ENCODE peak calls at places on chromosomes 6 and 20, in nine cellular contexts. One of them, this sample, is unnamed.

GRCh38 chr20:31517373-31517772 is 3.1 kb downstream of the HM13 start:
- DNase-seq in fibroblast of pulmonary artery: peak
- DNase-seq in cardiac fibroblast: peak
- DNase-seq in type B pancreatic cell: no peak
- DNase-seq in IMR-90: peak
- DNase-seq in osteocyte: no peak
- DNase-seq in MCF 10A: peak
- DNase-seq in BJ: no peak
- DNase-seq in Peyer's patch: peak
- DNase-seq in this sample: peak

GRCh38 chr6:26475823-26476729 is 18.3 kb downstream of the BTN2A1 start:
- DNase-seq in fibroblast of pulmonary artery: peak
- DNase-seq in cardiac fibroblast: peak
- DNase-seq in type B pancreatic cell: no peak
- DNase-seq in IMR-90: peak
- DNase-seq in osteocyte: no peak
- DNase-seq in MCF 10A: no peak
- DNase-seq in BJ: no peak
- DNase-seq in Peyer's patch: no peak
- DNase-seq in this sample: no peak

GRCh38 chr6:148959008-148959407 is 212.2 kb downstream of the UST start:
- DNase-seq in fibroblast of pulmonary artery: no peak
- DNase-seq in cardiac fibroblast: no peak
- DNase-seq in type B pancreatic cell: no peak
- DNase-seq in IMR-90: no peak
- DNase-seq in osteocyte: no peak
- DNase-seq in MCF 10A: no peak
- DNase-seq in BJ: no peak
- DNase-seq in Peyer's patch: no peak
- DNase-seq in this sample: no peak

GRCh38 chr6:163338671-163339405 is 75.7 kb upstream of the QKI start:
- DNase-seq in fibroblast of pulmonary artery: peak
- DNase-seq in cardiac fibroblast: peak
- DNase-seq in type B pancreatic cell: no peak
- DNase-seq in IMR-90: peak
- DNase-seq in osteocyte: no peak
- DNase-seq in MCF 10A: no peak
- DNase-seq in BJ: no peak
- DNase-seq in Peyer's patch: no peak
- DNase-seq in this sample: no peak

GRCh38 chr6:1324926-1325325 is 13.0 kb downstream of the FOXQ1 start:
- DNase-seq in fibroblast of pulmonary artery: no peak
- DNase-seq in cardiac fibroblast: no peak
- DNase-seq in type B pancreatic cell: no peak
- DNase-seq in IMR-90: no peak
- DNase-seq in osteocyte: no peak
- DNase-seq in MCF 10A: no peak
- DNase-seq in BJ: no peak
- DNase-seq in Peyer's patch: no peak
- DNase-seq in this sample: no peak

GRCh38 chr20:23641936-23642751 is 4.4 kb upstream of the CST3 start:
- DNase-seq in fibroblast of pulmonary artery: peak
- DNase-seq in cardiac fibroblast: peak
- DNase-seq in type B pancreatic cell: no peak
- DNase-seq in IMR-90: peak
- DNase-seq in osteocyte: peak
- DNase-seq in MCF 10A: peak
- DNase-seq in BJ: peak
- DNase-seq in Peyer's patch: no peak
- DNase-seq in this sample: no peak

GRCh38 chr6:106512048-106512957 is 117.0 kb downstream of the RTN4IP1 start:
- DNase-seq in fibroblast of pulmonary artery: peak
- DNase-seq in cardiac fibroblast: peak
- DNase-seq in type B pancreatic cell: no peak
- DNase-seq in IMR-90: no peak
- DNase-seq in osteocyte: no peak
- DNase-seq in MCF 10A: peak
- DNase-seq in BJ: no peak
- DNase-seq in Peyer's patch: peak
- DNase-seq in this sample: peak

GRCh38 chr6:105111871-105112270 is 67.9 kb downstream of the POPDC3 start:
- DNase-seq in fibroblast of pulmonary artery: no peak
- DNase-seq in cardiac fibroblast: no peak
- DNase-seq in type B pancreatic cell: no peak
- DNase-seq in IMR-90: no peak
- DNase-seq in osteocyte: no peak
- DNase-seq in MCF 10A: no peak
- DNase-seq in BJ: no peak
- DNase-seq in Peyer's patch: no peak
- DNase-seq in this sample: no peak

GRCh38 chr6:111685058-111685457 is 79.4 kb upstream of the TRAF3IP2 start:
- DNase-seq in fibroblast of pulmonary artery: no peak
- DNase-seq in cardiac fibroblast: no peak
- DNase-seq in type B pancreatic cell: no peak
- DNase-seq in IMR-90: no peak
- DNase-seq in osteocyte: no peak
- DNase-seq in MCF 10A: no peak
- DNase-seq in BJ: no peak
- DNase-seq in Peyer's patch: peak
- DNase-seq in this sample: no peak

GRCh38 chr6:16145038-16145437 is 16.2 kb downstream of the MYLIP start:
- DNase-seq in fibroblast of pulmonary artery: no peak
- DNase-seq in cardiac fibroblast: no peak
- DNase-seq in type B pancreatic cell: no peak
- DNase-seq in IMR-90: no peak
- DNase-seq in osteocyte: no peak
- DNase-seq in MCF 10A: no peak
- DNase-seq in BJ: no peak
- DNase-seq in Peyer's patch: no peak
- DNase-seq in this sample: no peak

GRCh38 chr20:21796059-21796458 is 90.6 kb downstream of the PAX1 start:
- DNase-seq in fibroblast of pulmonary artery: no peak
- DNase-seq in cardiac fibroblast: no peak
- DNase-seq in type B pancreatic cell: no peak
- DNase-seq in IMR-90: no peak
- DNase-seq in osteocyte: no peak
- DNase-seq in MCF 10A: peak
- DNase-seq in BJ: no peak
- DNase-seq in Peyer's patch: no peak
- DNase-seq in this sample: no peak

GRCh38 chr6:129612440-129612839 is 97.5 kb downstream of the ARHGAP18 start:
- DNase-seq in fibroblast of pulmonary artery: no peak
- DNase-seq in cardiac fibroblast: no peak
- DNase-seq in type B pancreatic cell: no peak
- DNase-seq in IMR-90: no peak
- DNase-seq in osteocyte: no peak
- DNase-seq in MCF 10A: no peak
- DNase-seq in BJ: no peak
- DNase-seq in Peyer's patch: no peak
- DNase-seq in this sample: no peak

GRCh38 chr6:35300848-35301247 is 3.2 kb downstream of the DEF6 start:
- DNase-seq in fibroblast of pulmonary artery: no peak
- DNase-seq in cardiac fibroblast: no peak
- DNase-seq in type B pancreatic cell: no peak
- DNase-seq in IMR-90: no peak
- DNase-seq in osteocyte: no peak
- DNase-seq in MCF 10A: no peak
- DNase-seq in BJ: no peak
- DNase-seq in Peyer's patch: peak
- DNase-seq in this sample: no peak

GRCh38 chr6:131381694-131382093 is 191.3 kb upstream of the ARG1 start:
- DNase-seq in fibroblast of pulmonary artery: peak
- DNase-seq in cardiac fibroblast: no peak
- DNase-seq in type B pancreatic cell: no peak
- DNase-seq in IMR-90: no peak
- DNase-seq in osteocyte: no peak
- DNase-seq in MCF 10A: no peak
- DNase-seq in BJ: no peak
- DNase-seq in Peyer's patch: no peak
- DNase-seq in this sample: no peak

GRCh38 chr6:169397684-169398083 is 144.0 kb upstream of the THBS2 start:
- DNase-seq in fibroblast of pulmonary artery: no peak
- DNase-seq in cardiac fibroblast: no peak
- DNase-seq in type B pancreatic cell: no peak
- DNase-seq in IMR-90: no peak
- DNase-seq in osteocyte: no peak
- DNase-seq in MCF 10A: no peak
- DNase-seq in BJ: no peak
- DNase-seq in Peyer's patch: no peak
- DNase-seq in this sample: no peak

GRCh38 chr6:131694832-131695426 is 6.3 kb downstream of the OR2A4 start:
- DNase-seq in fibroblast of pulmonary artery: peak
- DNase-seq in cardiac fibroblast: peak
- DNase-seq in type B pancreatic cell: no peak
- DNase-seq in IMR-90: peak
- DNase-seq in osteocyte: peak
- DNase-seq in MCF 10A: peak
- DNase-seq in BJ: peak
- DNase-seq in Peyer's patch: peak
- DNase-seq in this sample: no peak

GRCh38 chr6:110897433-110897832 is 22.8 kb downstream of the AMD1 start:
- DNase-seq in fibroblast of pulmonary artery: no peak
- DNase-seq in cardiac fibroblast: no peak
- DNase-seq in type B pancreatic cell: no peak
- DNase-seq in IMR-90: peak
- DNase-seq in osteocyte: no peak
- DNase-seq in MCF 10A: peak
- DNase-seq in BJ: no peak
- DNase-seq in Peyer's patch: no peak
- DNase-seq in this sample: no peak

GRCh38 chr6:126066068-126067048 is 80.0 kb downstream of the TRMT11 start:
- DNase-seq in fibroblast of pulmonary artery: peak
- DNase-seq in cardiac fibroblast: peak
- DNase-seq in type B pancreatic cell: no peak
- DNase-seq in IMR-90: no peak
- DNase-seq in osteocyte: no peak
- DNase-seq in MCF 10A: peak
- DNase-seq in BJ: no peak
- DNase-seq in Peyer's patch: no peak
- DNase-seq in this sample: no peak

GRCh38 chr20:46624941-46625340 is 26.3 kb downstream of the SLC13A3 start:
- DNase-seq in fibroblast of pulmonary artery: no peak
- DNase-seq in cardiac fibroblast: no peak
- DNase-seq in type B pancreatic cell: no peak
- DNase-seq in IMR-90: no peak
- DNase-seq in osteocyte: no peak
- DNase-seq in MCF 10A: no peak
- DNase-seq in BJ: no peak
- DNase-seq in Peyer's patch: no peak
- DNase-seq in this sample: no peak

GRCh38 chr6:108247965-108248536 is 12.8 kb downstream of the SNX3 start:
- DNase-seq in fibroblast of pulmonary artery: no peak
- DNase-seq in cardiac fibroblast: no peak
- DNase-seq in type B pancreatic cell: no peak
- DNase-seq in IMR-90: no peak
- DNase-seq in osteocyte: no peak
- DNase-seq in MCF 10A: no peak
- DNase-seq in BJ: no peak
- DNase-seq in Peyer's patch: no peak
- DNase-seq in this sample: no peak
- TF ChIP-seq CTCF in fibroblast of pulmonary artery: no peak
- TF ChIP-seq CTCF in cardiac fibroblast: no peak
- TF ChIP-seq CTCF in type B pancreatic cell: no peak
- TF ChIP-seq CTCF in IMR-90: no peak
- TF ChIP-seq CTCF in osteocyte: no peak
- TF ChIP-seq CTCF in MCF 10A: no peak
- TF ChIP-seq CTCF in BJ: no peak
- TF ChIP-seq CTCF in Peyer's patch: no peak
- TF ChIP-seq CTCF in this sample: no peak

DNA sequence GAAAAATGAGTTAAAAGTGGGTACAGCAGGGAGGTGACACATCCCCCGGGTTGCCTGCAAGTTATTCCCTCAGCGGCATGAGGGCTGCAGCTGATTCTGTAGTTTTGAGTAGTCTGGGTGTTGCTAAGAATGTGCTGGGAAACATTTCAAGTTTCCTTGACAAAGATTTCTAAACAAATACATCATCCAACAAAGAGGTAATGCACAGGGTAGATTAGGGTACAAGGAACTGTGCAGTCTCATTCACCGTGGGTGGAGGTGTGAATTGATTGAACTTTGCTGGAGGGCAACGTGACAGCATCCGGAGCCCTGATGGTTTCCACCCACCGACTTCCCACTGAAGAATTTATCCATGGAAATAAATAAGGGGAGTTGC is 21.8 kb downstream of the CASS4 start:
- DNase-seq in fibroblast of pulmonary artery: peak
- DNase-seq in cardiac fibroblast: peak
- DNase-seq in type B pancreatic cell: no peak
- DNase-seq in IMR-90: peak
- DNase-seq in osteocyte: no peak
- DNase-seq in MCF 10A: no peak
- DNase-seq in BJ: peak
- DNase-seq in Peyer's patch: no peak
- DNase-seq in this sample: no peak
- TF ChIP-seq CTCF in fibroblast of pulmonary artery: no peak
- TF ChIP-seq CTCF in cardiac fibroblast: no peak
- TF ChIP-seq CTCF in type B pancreatic cell: no peak
- TF ChIP-seq CTCF in IMR-90: no peak
- TF ChIP-seq CTCF in osteocyte: no peak
- TF ChIP-seq CTCF in MCF 10A: no peak
- TF ChIP-seq CTCF in BJ: no peak
- TF ChIP-seq CTCF in Peyer's patch: no peak
- TF ChIP-seq CTCF in this sample: no peak

GRCh38 chr20:37279820-37280219 is 9.6 kb upstream of the MANBAL start:
- DNase-seq in fibroblast of pulmonary artery: no peak
- DNase-seq in cardiac fibroblast: no peak
- DNase-seq in type B pancreatic cell: no peak
- DNase-seq in IMR-90: no peak
- DNase-seq in osteocyte: no peak
- DNase-seq in MCF 10A: no peak
- DNase-seq in BJ: no peak
- DNase-seq in Peyer's patch: no peak
- DNase-seq in this sample: no peak
- TF ChIP-seq CTCF in fibroblast of pulmonary artery: no peak
- TF ChIP-seq CTCF in cardiac fibroblast: no peak
- TF ChIP-seq CTCF in type B pancreatic cell: no peak
- TF ChIP-seq CTCF in IMR-90: no peak
- TF ChIP-seq CTCF in osteocyte: no peak
- TF ChIP-seq CTCF in MCF 10A: no peak
- TF ChIP-seq CTCF in BJ: no peak
- TF ChIP-seq CTCF in Peyer's patch: no peak
- TF ChIP-seq CTCF in this sample: no peak

DNA sequence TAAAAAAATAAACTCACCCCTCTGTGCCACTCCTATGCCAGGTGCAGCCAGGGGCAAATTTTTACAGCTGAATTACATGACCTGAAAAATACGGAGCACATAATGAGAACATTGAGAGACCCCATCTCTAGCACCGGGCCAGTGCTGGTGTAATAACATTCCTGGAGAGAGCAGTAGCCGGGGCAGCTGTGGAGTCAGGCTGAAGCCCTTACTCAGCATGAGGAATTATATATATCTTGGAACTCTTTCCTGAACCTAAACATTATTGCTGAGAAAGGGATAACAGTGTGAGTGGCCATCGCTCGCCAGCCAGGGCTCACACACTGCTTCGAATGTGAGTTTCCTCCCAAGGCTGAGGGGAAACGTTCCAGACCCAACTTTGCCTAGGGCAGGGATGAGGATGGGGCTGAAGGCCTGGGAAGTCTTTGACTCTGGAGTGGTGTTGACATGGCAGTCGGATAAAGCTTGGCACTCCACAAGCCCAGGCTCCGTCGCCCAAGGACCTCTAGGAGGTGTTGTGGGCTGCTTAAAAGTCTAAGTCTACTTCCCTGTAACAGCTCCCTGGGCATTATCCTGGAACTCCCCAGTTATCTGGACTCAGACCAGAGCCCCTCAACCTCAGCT is 269.8 kb downstream of the CDC5L start:
- DNase-seq in fibroblast of pulmonary artery: peak
- DNase-seq in cardiac fibroblast: no peak
- DNase-seq in type B pancreatic cell: no peak
- DNase-seq in IMR-90: peak
- DNase-seq in osteocyte: no peak
- DNase-seq in MCF 10A: no peak
- DNase-seq in BJ: no peak
- DNase-seq in Peyer's patch: no peak
- DNase-seq in this sample: no peak
- TF ChIP-seq CTCF in fibroblast of pulmonary artery: no peak
- TF ChIP-seq CTCF in cardiac fibroblast: no peak
- TF ChIP-seq CTCF in type B pancreatic cell: no peak
- TF ChIP-seq CTCF in IMR-90: no peak
- TF ChIP-seq CTCF in osteocyte: peak
- TF ChIP-seq CTCF in MCF 10A: no peak
- TF ChIP-seq CTCF in BJ: no peak
- TF ChIP-seq CTCF in Peyer's patch: no peak
- TF ChIP-seq CTCF in this sample: no peak

This sample was measured in pancreas.